ENCODE peak calls at places on chromosomes 1 and 21, in four cellular contexts. One of them, this sample, is unnamed.

GRCh38 chr1:47558601-47559593 is 121.1 kb downstream of the FOXD2 start:
- DNase-seq in heart left ventricle: no peak
- DNase-seq in CD8-positive, alpha-beta T cell: no peak
- DNase-seq in AG09309: no peak
- DNase-seq in this sample: no peak

GRCh38 chr1:85411567-85412312 is 53.2 kb downstream of the DDAH1 start:
- DNase-seq in heart left ventricle: no peak
- DNase-seq in AG09309: no peak
- DNase-seq in CD8-positive, alpha-beta T cell: no peak
- DNase-seq in this sample: no peak

GRCh38 chr21:37551406-37552355 is 185.1 kb downstream of the DYRK1A start:
- DNase-seq in heart left ventricle: no peak
- DNase-seq in AG09309: no peak
- DNase-seq in CD8-positive, alpha-beta T cell: no peak
- DNase-seq in this sample: no peak

GRCh38 chr1:212782422-212783154 is 9.0 kb downstream of the NSL1 start:
- DNase-seq in heart left ventricle: peak; percentile 40
- DNase-seq in CD8-positive, alpha-beta T cell: no peak
- DNase-seq in AG09309: no peak
- DNase-seq in this sample: no peak

GRCh38 chr1:55634516-55634915 is 419.4 kb upstream of the USP24 start:
- DNase-seq in AG09309: no peak
- DNase-seq in CD8-positive, alpha-beta T cell: no peak
- DNase-seq in heart left ventricle: no peak
- DNase-seq in this sample: no peak

GRCh38 chr1:206766251-206766856 is 4.2 kb upstream of the IL19 start:
- DNase-seq in AG09309: peak; percentile 54
- DNase-seq in heart left ventricle: peak; percentile 53
- DNase-seq in CD8-positive, alpha-beta T cell: peak; percentile 70
- DNase-seq in this sample: no peak

GRCh38 chr1:207824691-207825090 is 72.8 kb downstream of the CD46 start:
- DNase-seq in CD8-positive, alpha-beta T cell: no peak
- DNase-seq in AG09309: no peak
- DNase-seq in heart left ventricle: no peak
- DNase-seq in this sample: no peak

GRCh38 chr1:105027838-105028471 is 1278.3 kb downstream of the AMY1C start:
- DNase-seq in CD8-positive, alpha-beta T cell: no peak
- DNase-seq in AG09309: no peak
- DNase-seq in heart left ventricle: no peak
- DNase-seq in this sample: no peak

GRCh38 chr1:14602131-14602530 is 3.6 kb downstream of the KAZN start:
- DNase-seq in AG09309: no peak
- DNase-seq in heart left ventricle: peak; percentile 41
- DNase-seq in CD8-positive, alpha-beta T cell: no peak
- DNase-seq in this sample: no peak

GRCh38 chr21:32184059-32184458 is 94.8 kb downstream of the MIS18A start:
- DNase-seq in CD8-positive, alpha-beta T cell: no peak
- DNase-seq in AG09309: no peak
- DNase-seq in heart left ventricle: no peak
- DNase-seq in this sample: no peak

GRCh38 chr21:32185726-32186125 is 93.1 kb downstream of the MIS18A start:
- DNase-seq in AG09309: no peak
- DNase-seq in CD8-positive, alpha-beta T cell: no peak
- DNase-seq in heart left ventricle: no peak
- DNase-seq in this sample: no peak

GRCh38 chr21:32185103-32185502 is 93.7 kb downstream of the MIS18A start:
- DNase-seq in CD8-positive, alpha-beta T cell: no peak
- DNase-seq in heart left ventricle: no peak
- DNase-seq in AG09309: no peak
- DNase-seq in this sample: no peak

GRCh38 chr21:32182449-32182848 is 96.4 kb downstream of the MIS18A start:
- DNase-seq in AG09309: no peak
- DNase-seq in heart left ventricle: no peak
- DNase-seq in CD8-positive, alpha-beta T cell: no peak
- DNase-seq in this sample: no peak

GRCh38 chr21:32184485-32184884 is 94.4 kb downstream of the MIS18A start:
- DNase-seq in CD8-positive, alpha-beta T cell: no peak
- DNase-seq in AG09309: no peak
- DNase-seq in heart left ventricle: no peak
- DNase-seq in this sample: no peak
- TF ChIP-seq CTCF in CD8-positive, alpha-beta T cell: no peak
- TF ChIP-seq CTCF in AG09309: no peak
- TF ChIP-seq CTCF in heart left ventricle: no peak
- TF ChIP-seq CTCF in this sample: no peak

GRCh38 chr21:25885880-25886279 is 151.1 kb downstream of the GABPA start:
- DNase-seq in AG09309: no peak
- DNase-seq in CD8-positive, alpha-beta T cell: no peak
- DNase-seq in heart left ventricle: no peak
- DNase-seq in this sample: no peak

GRCh38 chr21:25885405-25885804 is 150.6 kb downstream of the GABPA start:
- DNase-seq in CD8-positive, alpha-beta T cell: no peak
- DNase-seq in AG09309: no peak
- DNase-seq in heart left ventricle: no peak
- DNase-seq in this sample: no peak

GRCh38 chr21:25888711-25889110 is 153.9 kb downstream of the GABPA start:
- DNase-seq in AG09309: no peak
- DNase-seq in CD8-positive, alpha-beta T cell: no peak
- DNase-seq in heart left ventricle: no peak
- DNase-seq in this sample: no peak

GRCh38 chr21:25887646-25888321 is 153.0 kb downstream of the GABPA start:
- DNase-seq in CD8-positive, alpha-beta T cell: no peak
- DNase-seq in AG09309: no peak
- DNase-seq in heart left ventricle: no peak
- DNase-seq in this sample: no peak

GRCh38 chr21:25887166-25887565 is 152.4 kb downstream of the GABPA start:
- DNase-seq in CD8-positive, alpha-beta T cell: no peak
- DNase-seq in AG09309: no peak
- DNase-seq in heart left ventricle: no peak
- DNase-seq in this sample: no peak
- TF ChIP-seq CTCF in CD8-positive, alpha-beta T cell: no peak
- TF ChIP-seq CTCF in AG09309: peak; percentile 4
- TF ChIP-seq CTCF in heart left ventricle: no peak
- TF ChIP-seq CTCF in this sample: peak; percentile 49

GRCh38 chr1:35725591-35725990 is 6.9 kb upstream of the C1orf216 start:
- DNase-seq in CD8-positive, alpha-beta T cell: no peak
- DNase-seq in AG09309: no peak
- DNase-seq in heart left ventricle: no peak
- DNase-seq in this sample: peak; percentile 41
- TF ChIP-seq CTCF in CD8-positive, alpha-beta T cell: no peak
- TF ChIP-seq CTCF in AG09309: no peak
- TF ChIP-seq CTCF in heart left ventricle: no peak
- TF ChIP-seq CTCF in this sample: no peak

GRCh38 chr1:6105763-6106162 is 60.1 kb downstream of the KCNAB2 start:
- DNase-seq in CD8-positive, alpha-beta T cell: no peak
- DNase-seq in AG09309: no peak
- DNase-seq in heart left ventricle: no peak
- DNase-seq in this sample: no peak
- TF ChIP-seq CTCF in CD8-positive, alpha-beta T cell: no peak
- TF ChIP-seq CTCF in AG09309: no peak
- TF ChIP-seq CTCF in heart left ventricle: no peak
- TF ChIP-seq CTCF in this sample: no peak

DNA sequence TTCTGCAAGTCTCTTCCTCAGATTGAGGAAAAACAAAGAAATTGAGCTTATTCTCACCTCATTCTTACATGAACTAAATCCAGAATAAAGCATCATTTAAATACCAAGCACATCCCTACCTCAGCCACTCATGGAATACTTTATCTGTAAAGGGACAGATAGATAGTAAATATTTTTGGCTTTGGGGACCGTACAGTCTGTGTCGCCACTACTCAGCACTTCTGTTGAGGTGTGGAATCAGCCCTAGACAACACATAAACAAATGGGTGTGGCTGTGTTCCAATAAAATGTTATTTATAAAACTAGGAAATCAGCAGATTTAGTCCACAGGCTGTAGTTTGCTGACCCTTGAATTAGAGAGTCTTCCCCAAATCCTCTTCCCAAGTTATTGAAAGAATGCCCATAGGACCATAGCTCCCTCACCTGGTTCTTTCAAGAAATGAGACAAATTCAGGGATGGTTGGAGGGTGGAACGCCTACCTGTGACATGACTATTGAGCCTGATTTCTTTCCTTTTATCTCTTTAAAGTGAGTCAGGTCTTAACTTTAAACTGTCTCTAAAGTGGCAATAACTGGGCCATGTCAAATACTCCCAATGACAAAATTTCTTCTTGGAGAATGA is 878.5 kb downstream of the USP25 start:
- DNase-seq in heart left ventricle: no peak
- DNase-seq in CD8-positive, alpha-beta T cell: no peak
- DNase-seq in AG09309: no peak
- DNase-seq in this sample: no peak
- TF ChIP-seq CTCF in heart left ventricle: peak; percentile 49
- TF ChIP-seq CTCF in CD8-positive, alpha-beta T cell: no peak
- TF ChIP-seq CTCF in AG09309: peak; percentile 43
- TF ChIP-seq CTCF in this sample: no peak

GRCh38 chr1:9234223-9235122 is at the start of gene H6PD:
- DNase-seq in heart left ventricle: peak; percentile 90
- DNase-seq in CD8-positive, alpha-beta T cell: peak; percentile 70
- DNase-seq in AG09309: no peak
- DNase-seq in this sample: peak; percentile 84

GRCh38 chr1:9231648-9232332 is 2.8 kb upstream of the H6PD start:
- DNase-seq in CD8-positive, alpha-beta T cell: no peak
- DNase-seq in heart left ventricle: no peak
- DNase-seq in AG09309: no peak
- DNase-seq in this sample: no peak

GRCh38 chr1:9233942-9234222 is 692 bp upstream of the H6PD start:
- DNase-seq in heart left ventricle: no peak
- DNase-seq in CD8-positive, alpha-beta T cell: no peak
- DNase-seq in AG09309: no peak
- DNase-seq in this sample: no peak

GRCh38 chr1:9235123-9235513 is 544 bp downstream of the H6PD start:
- DNase-seq in CD8-positive, alpha-beta T cell: no peak
- DNase-seq in heart left ventricle: no peak
- DNase-seq in AG09309: no peak
- DNase-seq in this sample: peak; percentile 42

DNA sequence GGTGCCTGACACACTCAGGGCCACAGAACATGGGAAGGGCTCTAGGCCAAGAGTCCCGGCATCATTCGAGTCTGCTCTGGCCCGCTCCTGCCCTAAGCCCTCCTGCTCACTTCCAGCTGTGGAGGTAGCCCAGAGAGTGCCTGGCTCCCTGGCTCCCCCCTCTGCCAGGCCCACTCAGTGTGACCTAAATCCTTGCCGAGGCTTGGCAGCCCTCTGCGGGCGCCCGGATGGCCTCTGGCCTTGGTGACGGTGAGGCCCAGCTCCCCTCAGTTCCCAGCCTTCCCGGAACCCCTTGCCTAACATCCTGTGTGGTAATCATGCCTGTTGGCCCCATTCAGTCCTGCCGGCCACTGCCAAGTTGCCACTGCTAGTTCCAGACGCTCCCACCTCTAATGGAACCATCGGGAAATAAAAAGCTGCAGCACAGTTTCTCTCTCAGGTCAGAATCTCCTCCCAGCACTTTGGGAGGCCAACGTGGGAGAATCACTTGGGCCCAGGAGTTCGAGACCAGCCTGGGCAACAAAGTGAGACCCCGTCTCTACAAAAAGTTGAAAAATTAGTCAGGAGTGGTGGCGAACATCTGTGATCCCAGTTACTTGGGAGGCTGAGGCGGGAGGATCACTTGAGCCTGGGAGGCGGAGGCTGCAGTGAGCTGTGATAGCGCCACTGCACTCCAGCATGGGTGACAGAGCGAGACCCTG is 1.2 kb upstream of the H6PD start:
- DNase-seq in AG09309: peak; percentile 88
- DNase-seq in heart left ventricle: peak; percentile 92
- DNase-seq in CD8-positive, alpha-beta T cell: no peak
- DNase-seq in this sample: no peak
- TF ChIP-seq CTCF in AG09309: peak; percentile 2
- TF ChIP-seq CTCF in heart left ventricle: peak; percentile 20
- TF ChIP-seq CTCF in CD8-positive, alpha-beta T cell: no peak
- TF ChIP-seq CTCF in this sample: no peak

DNA sequence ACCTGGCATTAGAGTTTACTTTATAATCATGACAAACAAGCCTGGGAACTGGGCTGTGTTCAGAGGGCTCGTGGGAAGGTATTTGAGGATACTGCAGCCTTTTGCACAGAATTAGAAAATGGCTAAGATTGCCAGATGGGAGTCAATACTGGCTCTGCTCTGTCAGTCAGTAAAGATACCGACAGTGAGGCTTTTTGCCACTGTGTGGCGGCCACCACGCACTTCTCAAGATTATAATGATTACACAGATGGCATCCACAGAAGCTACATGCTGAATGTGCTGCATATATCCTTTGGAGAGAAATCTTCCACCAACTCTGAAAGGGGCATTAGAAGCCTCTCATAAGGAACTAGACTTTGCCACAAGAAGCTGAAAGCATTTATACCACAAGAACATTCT is 213.4 kb upstream of the PTBP2 start:
- DNase-seq in AG09309: no peak
- DNase-seq in CD8-positive, alpha-beta T cell: no peak
- DNase-seq in heart left ventricle: no peak
- DNase-seq in this sample: no peak
- TF ChIP-seq CTCF in AG09309: no peak
- TF ChIP-seq CTCF in CD8-positive, alpha-beta T cell: no peak
- TF ChIP-seq CTCF in heart left ventricle: no peak
- TF ChIP-seq CTCF in this sample: no peak

This sample was measured in neural crest cell.